ENCODE peak calls at places on chromosomes 5 and 9, in five cellular contexts. N is dorsolateral prefrontal cortex, R is RWPE1, K is cardiac fibroblast, F is A549. X is an unnamed sample.

GRCh38 chr9:86741311-86742215 is 205.7 kb downstream of the GAS1 start:
- DNase-seq in N (no peak), R (peak), K (peak), F (no peak), X (no peak)

GRCh38 chr9:29969856-29970647 is 2396.8 kb upstream of the C9orf72 start:
- DNase-seq in N (no peak), R (no peak), K (no peak), F (no peak), X (no peak)

GRCh38 chr9:116000748-116001329 is 152.8 kb upstream of the PAPPA start:
- DNase-seq in N (no peak), R (no peak), K (no peak), F (peak), X (no peak)

GRCh38 chr9:134960701-134961181 is 43.0 kb upstream of the FCN1 start:
- DNase-seq in N (no peak), R (no peak), K (no peak), F (no peak), X (no peak)

GRCh38 chr5:151612689-151613427 is 21.7 kb upstream of the FAT2 start:
- DNase-seq in N (no peak), R (peak), K (no peak), F (peak), X (no peak)

GRCh38 chr5:151264113-151264512 is 11.1 kb downstream of the GM2A start:
- DNase-seq in N (no peak), R (peak), K (peak), F (no peak), X (peak)

GRCh38 chr9:130414910-130415746 is 29.6 kb upstream of the ASS1 start:
- DNase-seq in N (no peak), R (no peak), K (no peak), F (no peak), X (no peak)

GRCh38 chr5:74613283-74613682 is 27.2 kb downstream of the ENC1 start:
- DNase-seq in N (no peak), R (no peak), K (no peak), F (no peak), X (no peak)

GRCh38 chr5:170681013-170681433 is 102.5 kb upstream of the GABRP start:
- DNase-seq in N (no peak), R (peak), K (peak), F (peak), X (no peak)

GRCh38 chr5:73654861-73655318 is 28.9 kb downstream of the ARHGEF28 start:
- DNase-seq in N (no peak), R (no peak), K (no peak), F (no peak), X (peak)

GRCh38 chr5:139895647-139896046 is 100.0 kb downstream of the PSD2 start:
- DNase-seq in N (no peak), R (no peak), K (peak), F (no peak), X (no peak)

GRCh38 chr9:126704157-126704941 is 90.6 kb downstream of the LMX1B start:
- DNase-seq in N (peak), R (peak), K (peak), F (peak), X (peak)

GRCh38 chr9:110752766-110753165 is 84.2 kb downstream of the MUSK start:
- DNase-seq in N (no peak), R (peak), K (peak), F (peak), X (peak)

GRCh38 chr9:2502210-2502609 is 119.4 kb upstream of the VLDLR start:
- DNase-seq in N (no peak), R (no peak), K (no peak), F (no peak), X (no peak)

GRCh38 chr5:56676091-56676768 is 139.1 kb upstream of the MAP3K1 start:
- DNase-seq in N (no peak), R (peak), K (no peak), F (peak), X (no peak)

GRCh38 chr5:74310386-74310785 is 330.1 kb downstream of the ENC1 start:
- DNase-seq in N (no peak), R (peak), K (no peak), F (no peak), X (peak)

GRCh38 chr9:132099741-132100407 is 20.2 kb upstream of the MED27 start:
- DNase-seq in N (peak), R (no peak), K (no peak), F (no peak), X (no peak)

GRCh38 chr9:24516463-24516862 is 29.2 kb downstream of the IZUMO3 start:
- DNase-seq in N (no peak), R (no peak), K (no peak), F (no peak), X (no peak)

GRCh38 chr5:139658928-139659667 is 10.9 kb downstream of the CXXC5 start:
- DNase-seq in N (no peak), R (no peak), K (peak), F (peak), X (peak)

GRCh38 chr9:122464633-122465567 is 12.8 kb downstream of the OR1J1 start:
- DNase-seq in N (peak), R (peak), K (peak), F (peak), X (peak)

GRCh38 chr5:173767580-173768266 is 120.4 kb upstream of the CPEB4 start:
- DNase-seq in N (no peak), R (no peak), K (no peak), F (peak), X (no peak)

GRCh38 chr5:172003750-172004149 is 2.7 kb downstream of the FBXW11 start:
- DNase-seq in N (no peak), R (no peak), K (peak), F (no peak), X (no peak)

GRCh38 chr9:101326035-101326434 is 58.8 kb downstream of the BAAT start:
- DNase-seq in N (no peak), R (no peak), K (no peak), F (no peak), X (no peak)

GRCh38 chr9:87322840-87323635 is 174.6 kb upstream of the DAPK1 start:
- DNase-seq in N (no peak), R (peak), K (peak), F (no peak), X (peak)

GRCh38 chr9:94156549-94157407 is 72.5 kb downstream of the PTPDC1 start:
- DNase-seq in N (peak), R (peak), K (peak), F (peak), X (peak)

GRCh38 chr5:17928571-17928970 is 294.3 kb downstream of the TAF11L14 start:
- DNase-seq in N (peak), R (peak), K (no peak), F (no peak), X (no peak)

GRCh38 chr5:40001796-40002195 is 577.0 kb upstream of the DAB2 start:
- DNase-seq in N (no peak), R (no peak), K (no peak), F (no peak), X (no peak)

GRCh38 chr9:79674052-79674777 is 102.5 kb downstream of the TLE4 start:
- DNase-seq in N (no peak), R (no peak), K (no peak), F (no peak), X (no peak)

GRCh38 chr5:36150676-36151433 is 832 bp downstream of the LMBRD2 start:
- DNase-seq in N (peak), R (peak), K (peak), F (peak), X (peak)

GRCh38 chr5:151344088-151344487 is 3.3 kb downstream of the SLC36A2 start:
- DNase-seq in N (no peak), R (no peak), K (no peak), F (no peak), X (no peak)

GRCh38 chr5:149735066-149735465 is 5.0 kb downstream of the PPARGC1B start:
- DNase-seq in N (no peak), R (peak), K (peak), F (no peak), X (no peak)

GRCh38 chr9:76456202-76456926 is 2.6 kb upstream of the GCNT1 start:
- DNase-seq in N (no peak), R (peak), K (peak), F (peak), X (no peak)

GRCh38 chr9:6842584-6842947 is 84.8 kb downstream of the KDM4C start:
- DNase-seq in N (no peak), R (no peak), K (peak), F (no peak), X (peak)

DNA sequence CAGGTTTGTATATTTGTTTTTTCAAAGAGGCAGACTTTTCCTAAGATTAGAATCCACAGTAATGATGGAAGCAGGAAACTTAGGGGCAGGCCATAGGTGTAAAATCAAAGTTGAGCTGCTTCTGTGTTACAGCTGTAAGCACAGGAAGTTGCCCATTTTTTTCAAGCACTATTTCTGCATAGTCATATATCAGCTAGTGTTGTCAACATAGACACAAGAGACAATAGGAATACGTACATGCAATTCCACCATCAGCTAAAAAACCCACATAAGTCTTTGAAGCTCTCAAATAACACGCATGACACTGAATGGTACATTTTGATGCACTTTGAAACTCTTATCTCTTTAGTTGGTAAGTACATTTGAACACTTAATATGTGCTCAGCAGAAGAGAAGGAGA is 20.2 kb upstream of the SMIM15 start:
- DNase-seq in N (no peak), R (no peak), K (peak), F (peak), X (no peak)
- TF ChIP-seq CTCF in N (no peak), R (no peak), K (no peak), F (no peak), X (no peak)

GRCh38 chr9:14652729-14653377 is 40.4 kb downstream of the ZDHHC21 start:
- DNase-seq in N (no peak), R (no peak), K (peak), F (peak), X (peak)
- TF ChIP-seq CTCF in N (peak), R (peak), K (peak), F (peak), X (peak)

GRCh38 chr5:104800440-104801048 is 1238.0 kb upstream of the NUDT12 start:
- DNase-seq in N (no peak), R (no peak), K (no peak), F (peak), X (no peak)
- TF ChIP-seq CTCF in N (no peak), R (no peak), K (peak), F (peak), X (no peak)

DNA sequence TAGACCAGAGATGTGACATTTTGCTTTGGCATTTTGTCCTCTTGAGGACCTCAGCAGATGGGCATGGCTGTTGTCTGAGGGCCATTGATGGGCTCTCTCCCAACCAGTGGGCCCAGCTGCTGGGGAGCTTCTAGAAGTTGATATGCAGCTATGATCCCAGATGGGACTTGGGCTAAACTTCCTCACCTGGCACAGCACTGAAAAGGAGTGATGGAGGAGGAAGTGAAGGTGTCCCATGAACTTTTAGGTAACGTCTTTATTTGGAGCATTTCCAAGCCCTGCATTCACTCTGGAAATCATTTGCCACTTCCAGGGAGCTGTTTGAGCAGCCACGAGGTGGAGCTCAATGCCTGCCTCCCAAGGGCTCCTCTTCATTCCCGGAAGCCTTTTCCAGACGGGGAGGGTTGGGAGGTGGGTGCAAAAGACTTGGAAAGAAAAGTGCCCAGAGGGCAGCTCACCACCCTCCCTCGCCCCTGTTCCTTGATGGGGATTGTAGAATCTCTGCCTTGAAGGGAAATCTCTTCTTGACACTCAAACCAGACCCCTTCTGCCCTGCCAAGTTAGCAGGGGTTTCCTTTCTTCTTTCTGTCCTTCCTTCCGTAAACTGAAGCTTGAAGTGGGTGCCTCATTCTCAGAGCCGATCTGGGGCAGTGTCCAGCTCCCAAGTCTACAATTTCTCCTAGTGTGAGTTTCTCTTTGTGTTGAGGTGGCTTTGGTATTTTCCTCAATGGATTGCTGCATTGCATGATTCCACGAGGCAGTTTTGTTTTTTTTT is 18.1 kb upstream of the NEUROG1 start:
- DNase-seq in N (no peak), R (peak), K (peak), F (peak), X (peak)
- TF ChIP-seq CTCF in N (peak), R (peak), K (peak), F (peak), X (peak)

DNA sequence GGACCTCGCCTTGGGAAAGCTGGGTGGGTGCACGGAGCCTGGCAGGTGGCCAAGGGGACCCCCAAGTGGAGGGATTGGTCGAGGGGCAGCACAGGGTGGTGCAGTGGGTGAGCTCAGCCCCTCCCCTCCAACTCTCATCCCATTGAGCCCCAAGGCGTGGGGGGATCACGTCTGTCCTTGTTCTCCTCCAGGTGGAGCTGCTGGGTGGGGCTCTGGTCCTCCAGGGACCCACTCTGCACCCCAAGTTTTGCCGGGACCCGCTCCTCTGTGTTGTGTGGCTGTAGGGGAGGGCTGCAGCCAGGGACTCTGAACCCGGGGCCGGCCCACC is 3.6 kb upstream of the FUT7 start:
- DNase-seq in N (no peak), R (no peak), K (no peak), F (no peak), X (no peak)
- TF ChIP-seq CTCF in N (peak), R (peak), K (no peak), F (peak), X (peak)

GRCh38 chr5:134845852-134846640 is at the start of gene C5orf24:
- DNase-seq in N (peak), R (peak), K (peak), F (peak), X (peak)

GRCh38 chr5:134844252-134844651 is 1.5 kb upstream of the C5orf24 start:
- DNase-seq in N (no peak), R (no peak), K (no peak), F (no peak), X (no peak)

GRCh38 chr5:134846641-134846960 is 833 bp downstream of the C5orf24 start:
- DNase-seq in N (no peak), R (no peak), K (peak), F (no peak), X (no peak)

GRCh38 chr5:134840811-134841210 is 5.0 kb upstream of the C5orf24 start:
- DNase-seq in N (no peak), R (no peak), K (no peak), F (no peak), X (peak)

GRCh38 chr5:134845335-134845851 is 375 bp upstream of the C5orf24 start:
- DNase-seq in N (no peak), R (no peak), K (peak), F (no peak), X (peak)
- TF ChIP-seq CTCF in N (no peak), R (no peak), K (no peak), F (no peak), X (no peak)

DNA sequence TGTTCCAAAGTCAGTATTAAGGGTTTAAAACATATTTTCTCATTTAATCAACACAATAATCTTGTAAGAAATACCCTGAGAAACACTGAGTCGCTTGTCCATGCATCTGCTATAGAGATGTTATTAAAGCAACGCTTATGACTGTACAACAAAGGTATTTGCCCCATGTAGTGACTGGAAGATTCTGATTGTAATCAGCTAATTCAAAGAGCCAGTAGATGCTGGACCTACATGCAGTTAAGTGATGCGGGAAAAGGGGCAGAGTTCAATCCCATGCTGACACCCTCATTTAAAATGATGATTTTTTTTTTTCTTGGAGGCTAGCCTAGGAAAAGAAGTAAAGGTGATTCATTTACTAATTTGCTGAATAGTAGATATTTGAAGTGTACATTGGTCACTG is 149.3 kb upstream of the MTAP start:
- DNase-seq in N (no peak), R (no peak), K (no peak), F (no peak), X (peak)
- TF ChIP-seq CTCF in N (no peak), R (no peak), K (no peak), F (no peak), X (no peak)